ENCODE peak calls at places on chromosomes 5 and 9, in ten cellular contexts. G is posterior cingulate gyrus; H is activated T-helper 1 cell treated with anti-CD3 and anti-CD28 coated beads, Interleukin-2, amount 50 U/mL, for 16 hours; L is right lobe of liver; F is stimulated activated CD8-positive, alpha-beta memory T cell treated with anti-CD3 and anti-CD28 coated beads, Interleukin-15, amount 100 ng/mL, for 1 hour; E is neuronal stem cell; Z is stimulated activated CD4-positive, alpha-beta T cell treated with anti-CD3 and anti-CD28 coated beads, TNF-alpha, amount 100 ng/mL, for 4 hours; X is progenitor cell of endocrine pancreas; I is activated CD8-positive, alpha-beta T cell treated with anti-CD3 and anti-CD28 coated beads, Interleukin-2, amount 10 ng/mL, durations not matched to agents 7 days and 5 days; P is nephron progenitor cell. O is an unnamed sample.

GRCh38 chr5:445591-445990 is 2.6 kb downstream of the EXOC3 start:
- DNase-seq in G (no peak), H (no peak), L (no peak), F (no peak), E (no peak), Z (no peak), X (no peak), I (no peak), P (no peak), O (no peak)

GRCh38 chr5:107997338-107997979 is 326.7 kb upstream of the EFNA5 start:
- DNase-seq in G (no peak), H (no peak), L (no peak), F (no peak), E (no peak), Z (no peak), X (no peak), I (no peak), P (no peak), O (no peak)

GRCh38 chr5:142851731-142852130 is 81.6 kb downstream of the ARHGAP26 start:
- DNase-seq in G (no peak), H (no peak), L (no peak), F (no peak), E (no peak), Z (no peak), X (no peak), I (no peak), P (no peak), O (no peak)

GRCh38 chr9:7360513-7360912 is 439.1 kb downstream of the DMAC1 start:
- DNase-seq in G (no peak), H (no peak), L (no peak), F (no peak), E (no peak), Z (no peak), X (no peak), I (no peak), P (no peak), O (no peak)

GRCh38 chr5:143241892-143242291 is 161.6 kb downstream of the NR3C1 start:
- DNase-seq in G (no peak), H (no peak), L (no peak), F (no peak), E (no peak), Z (no peak), X (no peak), I (no peak), P (no peak), O (no peak)

GRCh38 chr5:158458086-158458485 is 599.1 kb upstream of the CLINT1 start:
- DNase-seq in G (no peak), H (no peak), L (no peak), F (no peak), E (no peak), Z (no peak), X (no peak), I (no peak), P (no peak), O (no peak)

GRCh38 chr5:7754997-7755596 is 95.8 kb downstream of the CFAP90 start:
- DNase-seq in G (peak), H (no peak), L (peak), F (no peak), E (peak), Z (no peak), X (peak), I (peak), P (peak), O (no peak)

GRCh38 chr9:32177389-32177788 is 207.1 kb upstream of the ACO1 start:
- DNase-seq in G (no peak), H (no peak), L (no peak), F (no peak), E (no peak), Z (no peak), X (no peak), I (no peak), P (no peak), O (no peak)

GRCh38 chr5:171712616-171713015 is 73.0 kb upstream of the SMIM23 start:
- DNase-seq in G (no peak), H (no peak), L (no peak), F (no peak), E (no peak), Z (no peak), X (no peak), I (no peak), P (no peak), O (no peak)

GRCh38 chr9:137784046-137784445 is 93.5 kb upstream of the CACNA1B start:
- DNase-seq in G (no peak), H (no peak), L (no peak), F (no peak), E (no peak), Z (no peak), X (no peak), I (no peak), P (no peak), O (no peak)

GRCh38 chr5:106397700-106398099 is 1273.0 kb downstream of the EFNA5 start:
- DNase-seq in G (no peak), H (no peak), L (no peak), F (no peak), E (no peak), Z (no peak), X (no peak), I (no peak), P (no peak), O (no peak)

GRCh38 chr5:56817306-56817986 is 2.1 kb downstream of the MAP3K1 start:
- DNase-seq in G (no peak), H (no peak), L (no peak), F (no peak), E (no peak), Z (no peak), X (no peak), I (no peak), P (no peak), O (no peak)

GRCh38 chr5:113246371-113246870 is 188.4 kb downstream of the TSSK1B start:
- DNase-seq in G (no peak), H (no peak), L (no peak), F (no peak), E (no peak), Z (no peak), X (no peak), I (no peak), P (no peak), O (no peak)

GRCh38 chr5:168951764-168952163 is 349.2 kb downstream of the SLIT3 start:
- DNase-seq in G (no peak), H (no peak), L (no peak), F (no peak), E (no peak), Z (no peak), X (no peak), I (no peak), P (peak), O (no peak)

GRCh38 chr5:141872496-141873356 is 5.5 kb downstream of the PCDH1 start:
- DNase-seq in G (no peak), H (no peak), L (no peak), F (no peak), E (no peak), Z (no peak), X (no peak), I (no peak), P (no peak), O (no peak)

GRCh38 chr5:147558826-147559225 is 49.0 kb upstream of the DPYSL3 start:
- DNase-seq in G (no peak), H (no peak), L (peak), F (no peak), E (no peak), Z (no peak), X (no peak), I (no peak), P (peak), O (no peak)

GRCh38 chr5:129063483-129064136 is 30.9 kb upstream of the ISOC1 start:
- DNase-seq in G (no peak), H (no peak), L (no peak), F (no peak), E (no peak), Z (no peak), X (no peak), I (no peak), P (no peak), O (no peak)

GRCh38 chr9:130425741-130426466 is 18.9 kb upstream of the ASS1 start:
- DNase-seq in G (no peak), H (no peak), L (no peak), F (no peak), E (no peak), Z (no peak), X (no peak), I (no peak), P (no peak), O (no peak)

GRCh38 chr9:86406366-86406765 is 52.2 kb upstream of the TUT7 start:
- DNase-seq in G (no peak), H (no peak), L (no peak), F (no peak), E (no peak), Z (no peak), X (no peak), I (no peak), P (no peak), O (no peak)

GRCh38 chr5:122458278-122458872 is 146.3 kb downstream of the SNCAIP start:
- DNase-seq in G (no peak), H (no peak), L (no peak), F (no peak), E (no peak), Z (no peak), X (no peak), I (no peak), P (no peak), O (no peak)